ENCODE peak calls at places on chromosomes 3 and 15, in seven cellular contexts. One of them, this sample, is unnamed.

GRCh38 chr15:31435891-31436628 is 109.4 kb downstream of the KLF13 start:
- DNase-seq in breast epithelium: no peak
- DNase-seq in psoas muscle: no peak
- DNase-seq in left ventricle myocardium inferior: no peak
- DNase-seq in astrocyte of the spinal cord: no peak
- DNase-seq in retinal pigment epithelial cell: no peak
- DNase-seq in body of pancreas: no peak
- DNase-seq in this sample: no peak

GRCh38 chr15:99181544-99181943 is 67.8 kb downstream of the TTC23 start:
- DNase-seq in breast epithelium: no peak
- DNase-seq in psoas muscle: peak
- DNase-seq in left ventricle myocardium inferior: no peak
- DNase-seq in astrocyte of the spinal cord: no peak
- DNase-seq in retinal pigment epithelial cell: no peak
- DNase-seq in body of pancreas: peak
- DNase-seq in this sample: no peak

GRCh38 chr15:82778755-82779154 is 27.1 kb downstream of the FSD2 start:
- DNase-seq in breast epithelium: no peak
- DNase-seq in psoas muscle: no peak
- DNase-seq in left ventricle myocardium inferior: no peak
- DNase-seq in astrocyte of the spinal cord: no peak
- DNase-seq in retinal pigment epithelial cell: no peak
- DNase-seq in body of pancreas: no peak
- DNase-seq in this sample: no peak

GRCh38 chr15:56950979-56951378 is 32.5 kb downstream of the TCF12 start:
- DNase-seq in breast epithelium: no peak
- DNase-seq in psoas muscle: no peak
- DNase-seq in left ventricle myocardium inferior: no peak
- DNase-seq in astrocyte of the spinal cord: no peak
- DNase-seq in retinal pigment epithelial cell: no peak
- DNase-seq in body of pancreas: no peak
- DNase-seq in this sample: no peak

GRCh38 chr3:112132975-112133448 is at the start of gene GCSAM:
- DNase-seq in breast epithelium: no peak
- DNase-seq in psoas muscle: peak
- DNase-seq in left ventricle myocardium inferior: peak
- DNase-seq in astrocyte of the spinal cord: no peak
- DNase-seq in retinal pigment epithelial cell: no peak
- DNase-seq in body of pancreas: peak
- DNase-seq in this sample: no peak

GRCh38 chr15:51775967-51776816 is 24.8 kb downstream of the TMOD2 start:
- DNase-seq in breast epithelium: no peak
- DNase-seq in psoas muscle: no peak
- DNase-seq in left ventricle myocardium inferior: no peak
- DNase-seq in astrocyte of the spinal cord: no peak
- DNase-seq in retinal pigment epithelial cell: no peak
- DNase-seq in body of pancreas: peak
- DNase-seq in this sample: peak

GRCh38 chr3:133457025-133457424 is 57.2 kb downstream of the BFSP2 start:
- DNase-seq in breast epithelium: no peak
- DNase-seq in psoas muscle: no peak
- DNase-seq in left ventricle myocardium inferior: no peak
- DNase-seq in astrocyte of the spinal cord: no peak
- DNase-seq in retinal pigment epithelial cell: no peak
- DNase-seq in body of pancreas: no peak
- DNase-seq in this sample: no peak

GRCh38 chr15:96444865-96445264 is 114.4 kb downstream of the NR2F2 start:
- DNase-seq in breast epithelium: no peak
- DNase-seq in psoas muscle: no peak
- DNase-seq in left ventricle myocardium inferior: no peak
- DNase-seq in astrocyte of the spinal cord: no peak
- DNase-seq in retinal pigment epithelial cell: no peak
- DNase-seq in body of pancreas: no peak
- DNase-seq in this sample: no peak

GRCh38 chr15:40229956-40230355 is 8.9 kb upstream of the PAK6 start:
- DNase-seq in breast epithelium: no peak
- DNase-seq in psoas muscle: no peak
- DNase-seq in left ventricle myocardium inferior: no peak
- DNase-seq in astrocyte of the spinal cord: no peak
- DNase-seq in retinal pigment epithelial cell: no peak
- DNase-seq in body of pancreas: no peak
- DNase-seq in this sample: no peak

GRCh38 chr3:58164916-58165821 is 45.6 kb downstream of the DNASE1L3 start:
- DNase-seq in breast epithelium: no peak
- DNase-seq in psoas muscle: no peak
- DNase-seq in left ventricle myocardium inferior: no peak
- DNase-seq in astrocyte of the spinal cord: peak
- DNase-seq in retinal pigment epithelial cell: no peak
- DNase-seq in body of pancreas: peak
- DNase-seq in this sample: peak

GRCh38 chr3:149247929-149248691 is 26.5 kb upstream of the CP start:
- DNase-seq in breast epithelium: no peak
- DNase-seq in psoas muscle: no peak
- DNase-seq in left ventricle myocardium inferior: no peak
- DNase-seq in astrocyte of the spinal cord: peak
- DNase-seq in retinal pigment epithelial cell: no peak
- DNase-seq in body of pancreas: peak
- DNase-seq in this sample: peak

GRCh38 chr15:97868964-97869363 is 91.5 kb upstream of the ARRDC4 start:
- DNase-seq in breast epithelium: no peak
- DNase-seq in psoas muscle: no peak
- DNase-seq in left ventricle myocardium inferior: no peak
- DNase-seq in astrocyte of the spinal cord: no peak
- DNase-seq in retinal pigment epithelial cell: no peak
- DNase-seq in body of pancreas: no peak
- DNase-seq in this sample: no peak

GRCh38 chr3:52046186-52046913 is 10.0 kb downstream of the DUSP7 start:
- DNase-seq in breast epithelium: no peak
- DNase-seq in psoas muscle: peak
- DNase-seq in left ventricle myocardium inferior: no peak
- DNase-seq in astrocyte of the spinal cord: peak
- DNase-seq in retinal pigment epithelial cell: peak
- DNase-seq in body of pancreas: no peak
- DNase-seq in this sample: peak

GRCh38 chr15:45429974-45430792 is 51.8 kb upstream of the GATM start:
- DNase-seq in breast epithelium: peak
- DNase-seq in psoas muscle: peak
- DNase-seq in left ventricle myocardium inferior: peak
- DNase-seq in astrocyte of the spinal cord: peak
- DNase-seq in retinal pigment epithelial cell: no peak
- DNase-seq in body of pancreas: peak
- DNase-seq in this sample: peak

GRCh38 chr3:124966557-124967480 is 32.3 kb upstream of the MUC13 start:
- DNase-seq in breast epithelium: no peak
- DNase-seq in psoas muscle: no peak
- DNase-seq in left ventricle myocardium inferior: no peak
- DNase-seq in astrocyte of the spinal cord: no peak
- DNase-seq in retinal pigment epithelial cell: no peak
- DNase-seq in body of pancreas: no peak
- DNase-seq in this sample: no peak

GRCh38 chr3:124969190-124969589 is 34.6 kb upstream of the MUC13 start:
- DNase-seq in breast epithelium: no peak
- DNase-seq in psoas muscle: no peak
- DNase-seq in left ventricle myocardium inferior: no peak
- DNase-seq in astrocyte of the spinal cord: no peak
- DNase-seq in retinal pigment epithelial cell: no peak
- DNase-seq in body of pancreas: no peak
- DNase-seq in this sample: no peak

GRCh38 chr3:124972457-124972856 is 37.9 kb upstream of the MUC13 start:
- DNase-seq in breast epithelium: no peak
- DNase-seq in psoas muscle: no peak
- DNase-seq in left ventricle myocardium inferior: no peak
- DNase-seq in astrocyte of the spinal cord: no peak
- DNase-seq in retinal pigment epithelial cell: peak
- DNase-seq in body of pancreas: no peak
- DNase-seq in this sample: no peak

GRCh38 chr3:124967964-124968363 is 33.4 kb upstream of the MUC13 start:
- DNase-seq in breast epithelium: no peak
- DNase-seq in psoas muscle: no peak
- DNase-seq in left ventricle myocardium inferior: no peak
- DNase-seq in astrocyte of the spinal cord: no peak
- DNase-seq in retinal pigment epithelial cell: no peak
- DNase-seq in body of pancreas: no peak
- DNase-seq in this sample: no peak

GRCh38 chr3:124969963-124970722 is 35.6 kb upstream of the MUC13 start:
- DNase-seq in breast epithelium: no peak
- DNase-seq in psoas muscle: no peak
- DNase-seq in left ventricle myocardium inferior: no peak
- DNase-seq in astrocyte of the spinal cord: no peak
- DNase-seq in retinal pigment epithelial cell: no peak
- DNase-seq in body of pancreas: no peak
- DNase-seq in this sample: no peak
- H3K4me3 ChIP-seq in breast epithelium: no peak
- H3K4me3 ChIP-seq in psoas muscle: no peak
- H3K4me3 ChIP-seq in left ventricle myocardium inferior: no peak
- H3K4me3 ChIP-seq in astrocyte of the spinal cord: no peak
- H3K4me3 ChIP-seq in retinal pigment epithelial cell: no peak
- H3K4me3 ChIP-seq in body of pancreas: no peak
- H3K4me3 ChIP-seq in this sample: no peak

DNA sequence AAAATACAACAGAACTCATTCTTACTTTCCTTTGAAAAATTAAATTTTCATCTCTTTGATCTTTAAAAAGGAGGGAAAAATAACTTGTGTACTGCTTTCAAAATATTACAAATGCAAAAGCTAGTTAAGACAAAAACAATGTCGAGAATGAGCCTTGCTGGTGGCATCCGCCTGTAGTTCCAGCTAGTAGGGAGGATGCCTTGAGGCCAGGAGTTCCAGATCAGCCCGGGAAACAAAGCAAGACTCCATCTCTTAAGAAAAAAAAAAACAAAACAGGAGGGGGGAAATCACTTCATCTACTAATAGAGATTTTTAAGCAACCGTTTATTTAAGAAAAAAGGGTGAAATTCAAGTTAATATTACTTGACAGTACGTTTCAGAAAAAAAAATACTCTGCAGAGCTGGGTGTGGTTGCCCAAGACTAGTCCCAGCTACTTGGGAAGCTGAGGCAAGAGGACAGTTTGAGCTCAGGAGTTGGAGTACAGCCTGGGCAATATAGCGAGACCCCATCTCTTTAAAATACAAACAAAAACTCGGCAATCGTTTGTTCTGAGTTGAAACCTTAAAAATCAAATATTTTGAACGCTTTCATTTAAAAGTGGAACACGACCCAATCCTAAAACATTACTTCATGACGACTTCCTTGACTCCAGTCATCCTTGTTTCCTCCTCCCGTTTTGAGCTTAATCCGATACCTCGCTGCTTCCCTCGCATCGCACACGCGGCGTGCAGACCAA is 1.2 kb downstream of the KPNA1 start:
- DNase-seq in breast epithelium: no peak
- DNase-seq in psoas muscle: no peak
- DNase-seq in left ventricle myocardium inferior: no peak
- DNase-seq in astrocyte of the spinal cord: no peak
- DNase-seq in retinal pigment epithelial cell: no peak
- DNase-seq in body of pancreas: no peak
- DNase-seq in this sample: peak
- H3K4me3 ChIP-seq in breast epithelium: peak
- H3K4me3 ChIP-seq in psoas muscle: peak
- H3K4me3 ChIP-seq in left ventricle myocardium inferior: peak
- H3K4me3 ChIP-seq in astrocyte of the spinal cord: peak
- H3K4me3 ChIP-seq in retinal pigment epithelial cell: peak
- H3K4me3 ChIP-seq in body of pancreas: peak
- H3K4me3 ChIP-seq in this sample: peak

DNA sequence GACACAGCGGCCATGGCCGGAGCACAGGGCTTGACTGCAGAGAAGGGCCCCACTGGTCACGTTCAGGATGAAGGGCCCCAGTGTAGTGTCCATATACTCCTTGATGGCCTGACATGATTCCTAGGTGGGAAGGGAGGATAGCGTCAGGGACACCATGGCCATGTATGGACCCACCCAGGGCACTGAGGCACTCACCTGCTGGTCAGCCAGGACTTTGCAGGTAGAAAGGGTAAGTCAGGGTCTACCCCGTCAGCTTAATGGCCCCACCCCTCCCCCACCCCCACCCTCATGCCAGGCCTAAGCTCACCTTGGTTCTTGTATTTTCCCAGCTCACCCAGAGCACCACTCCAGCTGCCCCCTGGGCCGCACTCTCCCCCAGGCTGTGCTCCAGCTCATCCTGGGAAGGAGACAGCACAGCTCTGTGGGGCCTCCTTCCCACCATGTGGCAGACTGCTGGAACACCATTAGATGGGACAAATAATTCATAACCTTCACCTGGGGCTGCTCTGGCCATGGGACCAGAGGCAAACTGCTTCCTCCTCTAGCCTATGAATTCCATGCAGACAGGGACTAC is 1.6 kb upstream of the HYAL3 start:
- DNase-seq in breast epithelium: no peak
- DNase-seq in psoas muscle: no peak
- DNase-seq in left ventricle myocardium inferior: no peak
- DNase-seq in astrocyte of the spinal cord: no peak
- DNase-seq in retinal pigment epithelial cell: no peak
- DNase-seq in body of pancreas: no peak
- DNase-seq in this sample: no peak
- H3K4me3 ChIP-seq in breast epithelium: peak
- H3K4me3 ChIP-seq in psoas muscle: peak
- H3K4me3 ChIP-seq in left ventricle myocardium inferior: peak
- H3K4me3 ChIP-seq in astrocyte of the spinal cord: no peak
- H3K4me3 ChIP-seq in retinal pigment epithelial cell: no peak
- H3K4me3 ChIP-seq in body of pancreas: no peak
- H3K4me3 ChIP-seq in this sample: no peak

DNA sequence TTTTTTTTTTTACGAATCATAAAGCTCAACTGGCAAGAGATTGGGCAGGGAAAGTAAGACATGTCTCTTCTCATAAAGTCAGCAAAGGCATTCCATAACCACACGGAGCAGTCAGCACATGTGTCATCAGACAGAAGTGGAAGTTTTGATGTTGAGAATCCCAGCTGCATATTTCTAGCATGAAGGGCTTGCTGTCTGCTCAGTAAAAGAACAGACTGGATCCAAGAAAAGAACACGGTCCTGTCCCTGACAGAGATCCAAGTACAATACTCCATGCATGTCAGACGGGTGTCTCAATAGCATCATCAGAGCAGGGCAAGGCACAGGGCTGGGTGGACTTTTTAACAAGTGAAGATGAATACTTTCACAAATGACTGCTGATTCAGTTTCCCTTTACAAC is 38.2 kb downstream of the ABI3BP start:
- DNase-seq in breast epithelium: no peak
- DNase-seq in psoas muscle: peak
- DNase-seq in left ventricle myocardium inferior: peak
- DNase-seq in astrocyte of the spinal cord: peak
- DNase-seq in retinal pigment epithelial cell: peak
- DNase-seq in body of pancreas: peak
- DNase-seq in this sample: peak
- H3K4me3 ChIP-seq in breast epithelium: no peak
- H3K4me3 ChIP-seq in psoas muscle: no peak
- H3K4me3 ChIP-seq in left ventricle myocardium inferior: no peak
- H3K4me3 ChIP-seq in astrocyte of the spinal cord: no peak
- H3K4me3 ChIP-seq in retinal pigment epithelial cell: no peak
- H3K4me3 ChIP-seq in body of pancreas: no peak
- H3K4me3 ChIP-seq in this sample: no peak

GRCh38 chr3:23740517-23741402 is 65.0 kb upstream of the UBE2E1 start:
- DNase-seq in breast epithelium: no peak
- DNase-seq in psoas muscle: no peak
- DNase-seq in left ventricle myocardium inferior: no peak
- DNase-seq in astrocyte of the spinal cord: peak
- DNase-seq in retinal pigment epithelial cell: no peak
- DNase-seq in body of pancreas: peak
- DNase-seq in this sample: peak
- H3K4me3 ChIP-seq in breast epithelium: no peak
- H3K4me3 ChIP-seq in psoas muscle: no peak
- H3K4me3 ChIP-seq in left ventricle myocardium inferior: no peak
- H3K4me3 ChIP-seq in astrocyte of the spinal cord: no peak
- H3K4me3 ChIP-seq in retinal pigment epithelial cell: no peak
- H3K4me3 ChIP-seq in body of pancreas: no peak
- H3K4me3 ChIP-seq in this sample: no peak